ENCODE peak calls at places on chromosome 9, in five cellular contexts. One of them, this sample, is unnamed.

GRCh38 chr9:13806731-13807130 is 507.2 kb downstream of the NFIB start:
- DNase-seq in neural crest cell: no peak
- DNase-seq in natural killer cell: no peak
- DNase-seq in ovary: no peak
- DNase-seq in endothelial cell: no peak
- DNase-seq in this sample: no peak

GRCh38 chr9:34589656-34590375 is at the start of gene CNTFR:
- DNase-seq in natural killer cell: no peak
- DNase-seq in ovary: peak
- DNase-seq in neural crest cell: no peak
- DNase-seq in endothelial cell: peak
- DNase-seq in this sample: no peak

GRCh38 chr9:34709196-34709978 is 549 bp downstream of the CCL21 start:
- DNase-seq in neural crest cell: no peak
- DNase-seq in endothelial cell: no peak
- DNase-seq in ovary: no peak
- DNase-seq in natural killer cell: no peak
- DNase-seq in this sample: no peak

GRCh38 chr9:94056442-94056974 is 27.8 kb upstream of the PTPDC1 start:
- DNase-seq in ovary: no peak
- DNase-seq in neural crest cell: no peak
- DNase-seq in endothelial cell: no peak
- DNase-seq in natural killer cell: no peak
- DNase-seq in this sample: no peak

GRCh38 chr9:7665874-7666273 is 133.7 kb downstream of the DMAC1 start:
- DNase-seq in natural killer cell: no peak
- DNase-seq in ovary: no peak
- DNase-seq in endothelial cell: no peak
- DNase-seq in neural crest cell: no peak
- DNase-seq in this sample: no peak

GRCh38 chr9:16726023-16726422 is 144.4 kb downstream of the BNC2 start:
- DNase-seq in neural crest cell: no peak
- DNase-seq in ovary: no peak
- DNase-seq in natural killer cell: no peak
- DNase-seq in endothelial cell: no peak
- DNase-seq in this sample: no peak

GRCh38 chr9:95953986-95954385 is 78.5 kb downstream of the ERCC6L2 start:
- DNase-seq in natural killer cell: no peak
- DNase-seq in endothelial cell: no peak
- DNase-seq in neural crest cell: no peak
- DNase-seq in ovary: no peak
- DNase-seq in this sample: no peak

GRCh38 chr9:35716236-35716635 is 15.8 kb downstream of the TLN1 start:
- DNase-seq in ovary: no peak
- DNase-seq in neural crest cell: no peak
- DNase-seq in endothelial cell: no peak
- DNase-seq in natural killer cell: no peak
- DNase-seq in this sample: no peak

GRCh38 chr9:81592890-81593271 is 96.5 kb downstream of the TLE1 start:
- DNase-seq in endothelial cell: peak
- DNase-seq in natural killer cell: no peak
- DNase-seq in neural crest cell: no peak
- DNase-seq in ovary: no peak
- DNase-seq in this sample: no peak

GRCh38 chr9:136947955-136948510 is 3.0 kb downstream of the C8G start:
- DNase-seq in natural killer cell: no peak
- DNase-seq in ovary: peak
- DNase-seq in neural crest cell: peak
- DNase-seq in endothelial cell: peak
- DNase-seq in this sample: no peak

GRCh38 chr9:130680836-130681768 is 12.5 kb upstream of the EXOSC2 start:
- DNase-seq in endothelial cell: peak
- DNase-seq in ovary: peak
- DNase-seq in natural killer cell: peak
- DNase-seq in neural crest cell: peak
- DNase-seq in this sample: peak

GRCh38 chr9:36099718-36100117 is 36.8 kb upstream of the GLIPR2 start:
- DNase-seq in neural crest cell: no peak
- DNase-seq in ovary: no peak
- DNase-seq in natural killer cell: no peak
- DNase-seq in endothelial cell: no peak
- DNase-seq in this sample: no peak

GRCh38 chr9:137757613-137758029 is 120.0 kb upstream of the CACNA1B start:
- DNase-seq in neural crest cell: no peak
- DNase-seq in endothelial cell: no peak
- DNase-seq in natural killer cell: no peak
- DNase-seq in ovary: no peak
- DNase-seq in this sample: no peak

GRCh38 chr9:69697475-69697874 is 25.3 kb upstream of the APBA1 start:
- DNase-seq in neural crest cell: no peak
- DNase-seq in ovary: no peak
- DNase-seq in endothelial cell: no peak
- DNase-seq in natural killer cell: no peak
- DNase-seq in this sample: no peak

GRCh38 chr9:111037744-111038335 is 430 bp downstream of the LPAR1 start:
- DNase-seq in ovary: peak
- DNase-seq in endothelial cell: peak
- DNase-seq in neural crest cell: peak
- DNase-seq in natural killer cell: no peak
- DNase-seq in this sample: no peak

GRCh38 chr9:242461-243080 is 27.9 kb downstream of the DOCK8 start:
- DNase-seq in neural crest cell: no peak
- DNase-seq in natural killer cell: no peak
- DNase-seq in ovary: no peak
- DNase-seq in endothelial cell: no peak
- DNase-seq in this sample: no peak

GRCh38 chr9:71758277-71758676 is 10.0 kb downstream of the CEMIP2 start:
- DNase-seq in neural crest cell: no peak
- DNase-seq in ovary: no peak
- DNase-seq in natural killer cell: no peak
- DNase-seq in endothelial cell: no peak
- DNase-seq in this sample: no peak

GRCh38 chr9:137293094-137293481 is 9.0 kb downstream of the NRARP start:
- DNase-seq in ovary: no peak
- DNase-seq in neural crest cell: no peak
- DNase-seq in natural killer cell: no peak
- DNase-seq in endothelial cell: no peak
- DNase-seq in this sample: no peak

GRCh38 chr9:14400658-14400995 is 86.7 kb upstream of the NFIB start:
- DNase-seq in natural killer cell: no peak
- DNase-seq in ovary: no peak
- DNase-seq in neural crest cell: no peak
- DNase-seq in endothelial cell: peak
- DNase-seq in this sample: no peak

GRCh38 chr9:78994476-78994875 is 577.3 kb upstream of the TLE4 start:
- DNase-seq in ovary: no peak
- DNase-seq in endothelial cell: no peak
- DNase-seq in natural killer cell: no peak
- DNase-seq in neural crest cell: no peak
- DNase-seq in this sample: no peak

GRCh38 chr9:69745716-69746538 is 13.9 kb downstream of the PTAR1 start:
- DNase-seq in ovary: no peak
- DNase-seq in endothelial cell: no peak
- DNase-seq in neural crest cell: no peak
- DNase-seq in natural killer cell: no peak
- DNase-seq in this sample: no peak

GRCh38 chr9:122807271-122807900 is 7.5 kb downstream of the OR1K1 start:
- DNase-seq in endothelial cell: no peak
- DNase-seq in ovary: no peak
- DNase-seq in neural crest cell: no peak
- DNase-seq in natural killer cell: no peak
- DNase-seq in this sample: no peak

GRCh38 chr9:89853161-89853560 is 248.3 kb downstream of the GADD45G start:
- DNase-seq in endothelial cell: no peak
- DNase-seq in ovary: peak
- DNase-seq in natural killer cell: no peak
- DNase-seq in neural crest cell: no peak
- DNase-seq in this sample: no peak

GRCh38 chr9:18668944-18669343 is 195.0 kb downstream of the ADAMTSL1 start:
- DNase-seq in endothelial cell: no peak
- DNase-seq in natural killer cell: no peak
- DNase-seq in ovary: no peak
- DNase-seq in neural crest cell: no peak
- DNase-seq in this sample: no peak

GRCh38 chr9:70079364-70080103 is 35.9 kb downstream of the MAMDC2 start:
- DNase-seq in endothelial cell: no peak
- DNase-seq in natural killer cell: no peak
- DNase-seq in neural crest cell: no peak
- DNase-seq in ovary: no peak
- DNase-seq in this sample: no peak

GRCh38 chr9:76987594-76988200 is 31.8 kb upstream of the FOXB2 start:
- DNase-seq in endothelial cell: peak
- DNase-seq in natural killer cell: no peak
- DNase-seq in neural crest cell: peak
- DNase-seq in ovary: no peak
- DNase-seq in this sample: no peak

GRCh38 chr9:136373300-136374182 is at the start of gene CARD9:
- DNase-seq in natural killer cell: no peak
- DNase-seq in endothelial cell: no peak
- DNase-seq in neural crest cell: no peak
- DNase-seq in ovary: no peak
- DNase-seq in this sample: no peak

GRCh38 chr9:114099523-114100270 is 605 bp upstream of the KIF12 start:
- DNase-seq in natural killer cell: no peak
- DNase-seq in neural crest cell: no peak
- DNase-seq in ovary: no peak
- DNase-seq in endothelial cell: no peak
- DNase-seq in this sample: no peak

GRCh38 chr9:96217756-96218693 is 84.0 kb downstream of the HSD17B3 start:
- DNase-seq in endothelial cell: peak
- DNase-seq in ovary: peak
- DNase-seq in natural killer cell: peak
- DNase-seq in neural crest cell: peak
- DNase-seq in this sample: peak

GRCh38 chr9:74498616-74499095 is 1.5 kb downstream of the RORB start:
- DNase-seq in endothelial cell: peak
- DNase-seq in ovary: no peak
- DNase-seq in natural killer cell: no peak
- DNase-seq in neural crest cell: peak
- DNase-seq in this sample: no peak

GRCh38 chr9:114671605-114672004 is 10.4 kb downstream of the TEX48 start:
- DNase-seq in endothelial cell: no peak
- DNase-seq in natural killer cell: no peak
- DNase-seq in ovary: no peak
- DNase-seq in neural crest cell: no peak
- DNase-seq in this sample: no peak

GRCh38 chr9:131838581-131839280 is 98.9 kb upstream of the RAPGEF1 start:
- DNase-seq in endothelial cell: no peak
- DNase-seq in neural crest cell: no peak
- DNase-seq in ovary: no peak
- DNase-seq in natural killer cell: no peak
- DNase-seq in this sample: no peak

GRCh38 chr9:131836607-131837315 is 96.9 kb upstream of the RAPGEF1 start:
- DNase-seq in neural crest cell: no peak
- DNase-seq in endothelial cell: no peak
- DNase-seq in ovary: no peak
- DNase-seq in natural killer cell: no peak
- DNase-seq in this sample: no peak

GRCh38 chr9:131836021-131836420 is 96.1 kb upstream of the RAPGEF1 start:
- DNase-seq in natural killer cell: no peak
- DNase-seq in neural crest cell: no peak
- DNase-seq in endothelial cell: no peak
- DNase-seq in ovary: no peak
- DNase-seq in this sample: no peak

GRCh38 chr9:131837836-131838235 is 98.0 kb upstream of the RAPGEF1 start:
- DNase-seq in endothelial cell: no peak
- DNase-seq in natural killer cell: no peak
- DNase-seq in neural crest cell: no peak
- DNase-seq in ovary: no peak
- DNase-seq in this sample: no peak

DNA sequence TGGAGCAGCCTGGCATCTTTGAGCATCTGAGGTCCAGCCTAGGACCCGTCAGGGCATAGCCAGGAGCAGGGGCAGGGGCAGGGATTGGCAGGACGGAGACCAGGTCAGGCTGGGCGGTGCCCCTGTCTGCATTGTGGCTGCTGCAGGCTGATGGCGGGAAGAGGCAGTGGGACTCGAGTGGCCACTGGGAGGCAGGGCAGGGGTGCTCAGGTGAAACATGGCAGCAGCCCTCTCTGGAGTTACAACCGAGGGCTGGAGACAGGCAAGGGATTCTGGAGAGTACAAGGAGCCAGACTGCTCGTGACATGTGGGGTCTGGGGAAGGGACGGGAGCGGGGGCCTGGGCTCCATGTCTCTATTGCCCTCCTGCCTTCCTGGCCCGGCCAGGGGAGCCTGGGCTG is 97.4 kb upstream of the RAPGEF1 start:
- DNase-seq in natural killer cell: no peak
- DNase-seq in neural crest cell: no peak
- DNase-seq in endothelial cell: peak
- DNase-seq in ovary: no peak
- DNase-seq in this sample: no peak
- TF ChIP-seq CTCF in natural killer cell: no peak
- TF ChIP-seq CTCF in neural crest cell: peak
- TF ChIP-seq CTCF in endothelial cell: no peak
- TF ChIP-seq CTCF in ovary: no peak
- TF ChIP-seq CTCF in this sample: no peak

GRCh38 chr9:2193565-2193964 is 178.4 kb downstream of the SMARCA2 start:
- DNase-seq in natural killer cell: no peak
- DNase-seq in neural crest cell: no peak
- DNase-seq in endothelial cell: no peak
- DNase-seq in ovary: no peak
- DNase-seq in this sample: no peak
- TF ChIP-seq CTCF in natural killer cell: no peak
- TF ChIP-seq CTCF in neural crest cell: no peak
- TF ChIP-seq CTCF in endothelial cell: no peak
- TF ChIP-seq CTCF in ovary: no peak
- TF ChIP-seq CTCF in this sample: no peak

GRCh38 chr9:105425817-105426433 is 21.9 kb upstream of the FSD1L start:
- DNase-seq in endothelial cell: no peak
- DNase-seq in ovary: no peak
- DNase-seq in natural killer cell: no peak
- DNase-seq in neural crest cell: no peak
- DNase-seq in this sample: no peak
- TF ChIP-seq CTCF in endothelial cell: peak
- TF ChIP-seq CTCF in ovary: no peak
- TF ChIP-seq CTCF in natural killer cell: no peak
- TF ChIP-seq CTCF in neural crest cell: peak
- TF ChIP-seq CTCF in this sample: peak

GRCh38 chr9:92686954-92687353 is 17.0 kb upstream of the IPPK start:
- DNase-seq in ovary: no peak
- DNase-seq in endothelial cell: no peak
- DNase-seq in natural killer cell: no peak
- DNase-seq in neural crest cell: no peak
- DNase-seq in this sample: no peak
- TF ChIP-seq CTCF in ovary: no peak
- TF ChIP-seq CTCF in endothelial cell: peak
- TF ChIP-seq CTCF in natural killer cell: no peak
- TF ChIP-seq CTCF in neural crest cell: peak
- TF ChIP-seq CTCF in this sample: no peak

This sample was measured in CD4-positive, alpha-beta T cell.